ENCODE peak calls at places on chromosomes 2 and 18, in four cellular contexts. W is activated T-helper 1 cell treated with anti-CD3 and anti-CD28 coated beads, Interleukin-12 subunit alpha, Interleukin-12 subunit beta, Interleukin-2, Interleukin-4 antibody, amounts not matched to agents 30 ng/mL and 10 ng/mL and 1 ng/mL, durations not matched to agents 14 hours and 24 hours and 36 hours; O is esophagus squamous epithelium; I is HepG2. T is an unnamed sample.

GRCh38 chr2:206240335-206240734 is 34.1 kb upstream of the ZDBF2 start:
- DNase-seq in W (no peak), O (no peak), I (no peak), T (no peak)

GRCh38 chr18:36481935-36482334 is 184.4 kb downstream of the FHOD3 start:
- DNase-seq in W (no peak), O (no peak), I (no peak), T (no peak)

GRCh38 chr2:9423922-9424272 is 443 bp downstream of the CPSF3 start:
- DNase-seq in W (peak), O (no peak), I (peak), T (peak)

GRCh38 chr2:235644191-235644590 is 150.3 kb downstream of the AGAP1 start:
- DNase-seq in W (no peak), O (no peak), I (no peak), T (no peak)

GRCh38 chr2:197306024-197306690 is 4.4 kb downstream of the ANKRD44 start:
- DNase-seq in W (no peak), O (no peak), I (no peak), T (no peak)

GRCh38 chr2:239570971-239571520 is 170.2 kb upstream of the HDAC4 start:
- DNase-seq in W (no peak), O (no peak), I (no peak), T (no peak)

GRCh38 chr2:143420313-143420712 is 291.1 kb downstream of the ARHGAP15 start:
- DNase-seq in W (no peak), O (no peak), I (no peak), T (no peak)

GRCh38 chr2:201880620-201881381 is 74.5 kb downstream of the CDK15 start:
- DNase-seq in W (no peak), O (no peak), I (no peak), T (no peak)

GRCh38 chr2:219737270-219737691 is 109.9 kb downstream of the SLC4A3 start:
- DNase-seq in W (no peak), O (no peak), I (no peak), T (peak)